ENCODE peak calls at places on chromosomes 5 and 9, in seven cellular contexts. L is HepG2, M is suprapubic skin, B is upper lobe of left lung, U is transverse colon, I is H1, E is K562. C is an unnamed sample.

GRCh38 chr5:54362434-54362833 is 52.1 kb upstream of the ARL15 start:
- DNase-seq in B (no peak), I (no peak), L (no peak), E (no peak), M (no peak), U (no peak), C (no peak)

GRCh38 chr5:96384353-96384752 is 48.7 kb downstream of the PCSK1 start:
- DNase-seq in L (peak; percentile 5), B (no peak), U (no peak), M (no peak), I (no peak), E (no peak), C (no peak)

GRCh38 chr9:21095561-21095960 is 17.8 kb upstream of the IFNB1 start:
- DNase-seq in E (no peak), M (no peak), L (no peak), B (no peak), U (no peak), I (no peak), C (no peak)

GRCh38 chr5:144429905-144430304 is 259.2 kb downstream of the KCTD16 start:
- DNase-seq in M (no peak), B (no peak), I (no peak), U (no peak), E (no peak), L (no peak), C (no peak)

GRCh38 chr5:113038714-113039113 is 62.1 kb downstream of the DCP2 start:
- DNase-seq in I (peak; percentile 41), U (no peak), M (no peak), B (no peak), L (no peak), E (no peak), C (no peak)

GRCh38 chr9:114284316-114285060 is 38.4 kb upstream of the ORM1 start:
- DNase-seq in L (no peak), I (no peak), E (no peak), B (peak; percentile 10), M (peak; percentile 75), U (no peak), C (no peak)

GRCh38 chr5:141691867-141692532 is 10.0 kb upstream of the ARAP3 start:
- DNase-seq in B (peak; percentile 90), U (peak; percentile 91), L (peak; percentile 52), I (peak; percentile 98), M (peak; percentile 91), E (peak; percentile 90), C (peak; percentile 91)

GRCh38 chr9:119365291-119366027 is 3.8 kb downstream of the BRINP1 start:
- DNase-seq in B (no peak), U (no peak), M (no peak), E (peak; percentile 14), L (peak; percentile 6), I (peak; percentile 79), C (no peak)

GRCh38 chr9:126306071-126306647 is 20.5 kb upstream of the MVB12B start:
- DNase-seq in B (no peak), I (no peak), L (no peak), E (no peak), U (no peak), M (no peak), C (no peak)

GRCh38 chr5:74200560-74200959 is 440.0 kb downstream of the ENC1 start:
- DNase-seq in U (no peak), L (no peak), E (no peak), M (no peak), I (no peak), B (no peak), C (no peak)

GRCh38 chr5:75434107-75434506 is 77.3 kb downstream of the CERT1 start:
- DNase-seq in U (no peak), E (no peak), L (no peak), M (no peak), B (no peak), I (no peak), C (no peak)

GRCh38 chr9:18349530-18349929 is 124.4 kb upstream of the ADAMTSL1 start:
- DNase-seq in M (no peak), I (no peak), U (no peak), E (no peak), L (no peak), B (no peak), C (no peak)

GRCh38 chr5:170907758-170908157 is 45.9 kb downstream of the RANBP17 start:
- DNase-seq in E (no peak), U (no peak), M (no peak), L (no peak), I (no peak), B (no peak), C (no peak)

GRCh38 chr9:3497406-3497805 is 28.4 kb downstream of the RFX3 start:
- DNase-seq in E (no peak), I (no peak), M (no peak), L (no peak), U (no peak), B (no peak), C (no peak)

GRCh38 chr5:79834420-79835219 is 145.0 kb downstream of the CMYA5 start:
- DNase-seq in B (no peak), E (no peak), I (peak; percentile 38), U (no peak), M (peak; percentile 66), L (no peak), C (no peak)

GRCh38 chr9:136530472-136531089 is 15.3 kb downstream of the NOTCH1 start:
- DNase-seq in M (no peak), L (no peak), E (no peak), U (no peak), I (peak; percentile 66), B (no peak), C (no peak)

GRCh38 chr5:67188274-67188857 is 8.2 kb downstream of the CD180 start:
- DNase-seq in M (no peak), L (no peak), B (no peak), I (no peak), E (no peak), U (no peak), C (no peak)

GRCh38 chr9:94944623-94945022 is 218.1 kb downstream of the AOPEP start:
- DNase-seq in E (no peak), U (no peak), I (no peak), B (no peak), M (no peak), L (no peak), C (no peak)

GRCh38 chr5:167919268-167919560 is 372.2 kb upstream of the WWC1 start:
- DNase-seq in M (no peak), I (no peak), U (no peak), B (no peak), E (no peak), L (no peak), C (no peak)

GRCh38 chr9:2925016-2925415 is 81.1 kb upstream of the PUM3 start:
- DNase-seq in U (no peak), B (no peak), L (no peak), I (no peak), M (no peak), E (no peak), C (no peak)

GRCh38 chr5:104513621-104514020 is 951.0 kb upstream of the NUDT12 start:
- DNase-seq in E (no peak), U (no peak), M (no peak), B (no peak), I (no peak), L (no peak), C (no peak)

GRCh38 chr5:104512063-104512798 is 949.6 kb upstream of the NUDT12 start:
- DNase-seq in L (no peak), U (no peak), M (no peak), B (no peak), E (no peak), I (no peak), C (no peak)

DNA sequence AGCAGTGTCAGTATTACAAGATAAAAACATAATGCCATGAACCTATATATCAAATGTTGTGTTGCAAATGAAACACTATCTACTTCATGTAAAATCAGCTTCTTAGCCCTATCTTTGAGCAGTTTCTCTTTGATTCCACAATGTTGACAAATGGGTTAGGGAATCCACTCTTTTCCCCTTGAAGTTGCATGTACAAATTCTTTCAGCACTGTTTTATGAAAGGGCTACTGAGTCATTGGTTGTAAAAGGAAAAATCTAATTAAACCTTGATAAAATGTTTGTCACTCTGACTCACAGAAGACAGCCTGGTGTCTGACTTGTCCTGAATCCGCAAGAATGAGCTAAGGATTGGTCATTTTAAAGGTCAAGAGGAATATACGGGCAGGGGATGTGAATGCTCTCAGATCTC is 950.6 kb upstream of the NUDT12 start:
- DNase-seq in L (peak; percentile 0), U (no peak), E (no peak), I (no peak), B (no peak), M (no peak), C (no peak)
- TF ChIP-seq POLR2AphosphoS5 in L (no peak), U (no peak), E (no peak), I (no peak), B (no peak), M (no peak), C (no peak)

DNA sequence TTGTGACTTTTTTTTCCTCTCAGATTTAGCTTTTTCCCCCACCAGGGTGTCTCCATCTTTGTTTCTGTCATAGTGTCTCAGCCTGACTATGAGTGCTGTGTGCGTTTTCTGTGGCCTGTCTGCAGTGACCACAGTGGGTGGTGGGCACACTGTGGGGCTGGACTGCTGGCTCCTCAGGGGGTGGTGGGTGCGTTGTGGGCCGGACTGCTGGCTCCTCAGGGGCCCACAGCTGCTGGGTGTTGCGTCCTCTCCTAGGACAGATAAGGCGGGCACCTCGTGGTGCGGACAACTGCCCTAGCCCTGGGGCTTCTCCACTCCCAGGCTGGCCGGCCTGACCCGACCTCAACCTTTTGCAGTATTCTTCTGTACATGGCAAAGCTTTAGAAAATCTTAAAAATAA is 100.4 kb downstream of the EHMT1 start:
- DNase-seq in B (no peak), U (no peak), E (no peak), L (no peak), M (no peak), I (no peak), C (no peak)
- H3K9me3 ChIP-seq in B (no peaks in the 10 kb centered on the region), U (no peaks in the 10 kb centered on the region), E (peaks cover 11% of the 10 kb centered on the region), L (no peaks in the 10 kb centered on the region), M (no peaks in the 10 kb centered on the region), I (no peaks in the 10 kb centered on the region), C (peaks cover 7% of the 10 kb centered on the region)

DNA sequence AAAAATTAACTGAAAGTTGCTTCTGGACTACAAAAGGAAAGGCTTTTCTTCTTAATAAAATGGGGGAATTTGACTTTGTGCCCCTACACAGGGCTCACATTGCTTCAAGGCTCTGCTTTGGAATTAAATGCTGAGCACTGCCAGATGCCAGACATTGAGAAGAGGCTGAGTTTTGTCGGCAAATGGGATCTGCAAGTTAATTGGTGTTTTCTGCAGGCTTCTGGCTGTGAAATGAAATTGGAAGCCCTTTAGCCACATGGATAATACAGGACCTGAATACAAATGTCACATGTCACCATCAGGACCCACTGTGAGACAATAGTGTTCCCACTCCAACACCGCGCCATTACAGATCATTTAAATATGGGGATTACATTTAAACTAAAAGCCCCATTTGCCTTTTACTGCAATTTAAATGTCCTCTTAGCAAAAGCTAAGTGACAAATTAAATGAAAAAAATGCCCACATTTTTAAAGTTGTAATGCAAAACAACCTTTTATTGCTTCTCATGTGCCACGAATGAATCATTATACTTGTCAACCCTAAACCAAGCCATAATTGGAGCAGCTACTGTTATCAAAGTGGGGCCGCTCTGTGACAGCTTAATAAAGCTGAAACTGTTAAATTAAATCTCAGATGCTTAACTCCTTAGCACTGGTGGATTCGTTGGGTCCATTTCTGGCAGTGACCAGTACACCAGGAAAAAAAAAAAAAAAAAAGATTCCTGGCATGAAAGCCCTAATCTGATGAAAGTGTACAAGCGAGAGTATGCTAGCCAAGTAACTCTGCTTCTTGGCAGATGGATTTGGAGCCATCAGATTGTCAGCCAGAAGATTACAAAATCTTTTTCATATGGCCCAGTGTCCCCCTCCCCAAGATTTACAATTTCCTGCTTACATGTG is 164.6 kb downstream of the ZSWIM6 start:
- DNase-seq in U (no peak), L (no peak), M (no peak), I (no peak), E (no peak), B (no peak), C (no peak)
- TF ChIP-seq EP300 in U (no peak), L (no peak), M (no peak), I (no peak), E (no peak), B (no peak), C (no peak)

GRCh38 chr5:179612577-179613459 is 10.7 kb downstream of the HNRNPH1 start:
- DNase-seq in L (no peak), I (no peak), U (no peak), E (peak; percentile 86), M (peak; percentile 35), B (no peak), C (no peak)
- TF ChIP-seq POLR2AphosphoS5 in L (no peak), I (peak; percentile 77), U (no peak), E (peak; percentile 91), M (no peak), B (no peak), C (no peak)

C was measured in stomach.